ENCODE peak calls at places on chromosome 3, in ten cellular contexts. F is GM12865, C is lower lobe of right lung, S is GM20000, V is fibroblast of pulmonary artery, D is left lung, H is fibroblast of villous mesenchyme, U is HepG2, I is mammary epithelial cell, K is AG10803. A is an unnamed sample.

GRCh38 chr3:44477312-44478030 is at the start of gene ZNF445:
- DNase-seq in I (peak), U (peak), K (peak), D (peak), V (peak), C (peak), F (peak), S (peak), H (peak), A (peak)

GRCh38 chr3:29382845-29383244 is 102.0 kb downstream of the RBMS3 start:
- DNase-seq in C (no peak), I (no peak), U (no peak), S (no peak), V (no peak), F (no peak), K (no peak), H (no peak), D (no peak), A (no peak)

GRCh38 chr3:112009670-112010069 is 10.9 kb downstream of the TAGLN3 start:
- DNase-seq in I (no peak), U (no peak), S (no peak), C (no peak), H (no peak), K (no peak), D (no peak), F (no peak), V (no peak), A (no peak)

GRCh38 chr3:462851-463250 is 266.3 kb downstream of the CHL1 start:
- DNase-seq in F (peak), K (no peak), S (no peak), C (no peak), U (no peak), H (no peak), I (no peak), V (no peak), D (no peak), A (no peak)

GRCh38 chr3:184815046-184815930 is 3.3 kb downstream of the VPS8 start:
- DNase-seq in K (peak), S (no peak), D (no peak), I (peak), H (peak), C (no peak), V (peak), U (no peak), F (no peak), A (no peak)

GRCh38 chr3:119681279-119681678 is 4.1 kb upstream of the COX17 start:
- DNase-seq in H (peak), C (no peak), K (peak), F (peak), S (peak), U (peak), I (peak), D (no peak), V (peak), A (no peak)

GRCh38 chr3:180049391-180049790 is 12.7 kb upstream of the PEX5L start:
- DNase-seq in I (no peak), H (no peak), S (no peak), D (no peak), K (no peak), V (no peak), U (no peak), F (no peak), C (peak), A (no peak)

GRCh38 chr3:59535791-59536221 is 486.0 kb upstream of the CFAP20DC start:
- DNase-seq in H (no peak), I (peak), F (no peak), D (no peak), K (peak), C (no peak), U (no peak), V (peak), S (no peak), A (no peak)

GRCh38 chr3:167100200-167100599 is 279.9 kb downstream of the ZBBX start:
- DNase-seq in H (no peak), S (no peak), K (no peak), C (no peak), F (no peak), D (no peak), U (no peak), I (no peak), V (no peak), A (no peak)

GRCh38 chr3:183085634-183086390 is 13.5 kb downstream of the MCCC1 start:
- DNase-seq in K (peak), I (peak), D (no peak), F (peak), H (no peak), C (no peak), V (peak), S (no peak), U (no peak), A (no peak)

GRCh38 chr3:128942161-128942952 is 51.5 kb downstream of the CFAP92 start:
- DNase-seq in U (peak), K (no peak), C (no peak), F (no peak), S (no peak), V (no peak), I (peak), D (no peak), H (no peak), A (no peak)

GRCh38 chr3:194306109-194306686 is 44.9 kb downstream of the CPN2 start:
- DNase-seq in K (no peak), I (no peak), V (no peak), F (peak), U (no peak), D (no peak), S (no peak), H (no peak), C (no peak), A (no peak)

GRCh38 chr3:11455977-11456376 is 183.8 kb downstream of the ATG7 start:
- DNase-seq in U (no peak), D (no peak), H (peak), K (no peak), I (no peak), C (no peak), V (peak), S (no peak), F (no peak), A (no peak)

GRCh38 chr3:53823026-53823955 is 22.9 kb downstream of the CHDH start:
- DNase-seq in H (no peak), K (no peak), D (no peak), U (no peak), S (no peak), I (no peak), F (no peak), C (no peak), V (no peak), A (peak)

GRCh38 chr3:45937206-45938042 is 5.8 kb upstream of the CXCR6 start:
- DNase-seq in D (no peak), F (no peak), V (no peak), C (no peak), U (no peak), S (no peak), I (no peak), K (no peak), H (no peak), A (no peak)

GRCh38 chr3:67325231-67325630 is 327.1 kb downstream of the KBTBD8 start:
- DNase-seq in C (no peak), K (no peak), S (no peak), F (no peak), I (no peak), U (no peak), V (no peak), D (no peak), H (no peak), A (no peak)

GRCh38 chr3:143000525-143000924 is 845 bp upstream of the U2SURP start:
- DNase-seq in I (peak), F (no peak), H (peak), V (peak), D (peak), S (no peak), K (peak), U (peak), C (peak), A (no peak)

GRCh38 chr3:186519021-186519658 is 25.0 kb downstream of the CRYGS start:
- DNase-seq in C (no peak), V (no peak), H (no peak), I (no peak), S (no peak), F (peak), U (no peak), K (no peak), D (no peak), A (no peak)

GRCh38 chr3:66441124-66441523 is 59.7 kb downstream of the LRIG1 start:
- DNase-seq in I (peak), D (no peak), C (no peak), H (peak), K (peak), S (no peak), U (no peak), V (peak), F (no peak), A (no peak)

GRCh38 chr3:108970561-108970960 is 16.9 kb upstream of the GUCA1C start:
- DNase-seq in H (no peak), V (no peak), D (no peak), F (no peak), C (no peak), K (no peak), U (no peak), S (no peak), I (no peak), A (no peak)

GRCh38 chr3:180116658-180117057 is 79.9 kb upstream of the PEX5L start:
- DNase-seq in S (no peak), H (no peak), I (no peak), D (no peak), U (no peak), F (no peak), K (no peak), V (no peak), C (no peak), A (no peak)

GRCh38 chr3:107315136-107315535 is 62.1 kb upstream of the CCDC54 start:
- DNase-seq in F (no peak), U (no peak), I (no peak), V (peak), K (peak), S (no peak), C (no peak), H (peak), D (no peak), A (no peak)

GRCh38 chr3:187618732-187619131 is 51.5 kb downstream of the SST start:
- DNase-seq in U (no peak), K (no peak), I (no peak), H (no peak), C (no peak), S (no peak), D (no peak), F (no peak), V (no peak), A (no peak)

GRCh38 chr3:71064976-71065763 is 518.4 kb downstream of the FOXP1 start:
- DNase-seq in F (peak), U (peak), K (peak), H (peak), D (peak), I (peak), C (peak), S (peak), V (peak), A (no peak)

GRCh38 chr3:71065764-71066013 is 517.8 kb downstream of the FOXP1 start:
- DNase-seq in F (no peak), H (no peak), C (no peak), K (no peak), U (no peak), I (no peak), D (no peak), V (no peak), S (no peak), A (no peak)

GRCh38 chr3:71062920-71063767 is 520.4 kb downstream of the FOXP1 start:
- DNase-seq in D (no peak), U (no peak), K (peak), S (peak), V (peak), H (peak), C (no peak), F (peak), I (peak), A (no peak)

GRCh38 chr3:71063768-71064287 is 519.7 kb downstream of the FOXP1 start:
- DNase-seq in D (no peak), H (peak), K (peak), V (peak), S (peak), U (peak), I (peak), F (no peak), C (no peak), A (no peak)

DNA sequence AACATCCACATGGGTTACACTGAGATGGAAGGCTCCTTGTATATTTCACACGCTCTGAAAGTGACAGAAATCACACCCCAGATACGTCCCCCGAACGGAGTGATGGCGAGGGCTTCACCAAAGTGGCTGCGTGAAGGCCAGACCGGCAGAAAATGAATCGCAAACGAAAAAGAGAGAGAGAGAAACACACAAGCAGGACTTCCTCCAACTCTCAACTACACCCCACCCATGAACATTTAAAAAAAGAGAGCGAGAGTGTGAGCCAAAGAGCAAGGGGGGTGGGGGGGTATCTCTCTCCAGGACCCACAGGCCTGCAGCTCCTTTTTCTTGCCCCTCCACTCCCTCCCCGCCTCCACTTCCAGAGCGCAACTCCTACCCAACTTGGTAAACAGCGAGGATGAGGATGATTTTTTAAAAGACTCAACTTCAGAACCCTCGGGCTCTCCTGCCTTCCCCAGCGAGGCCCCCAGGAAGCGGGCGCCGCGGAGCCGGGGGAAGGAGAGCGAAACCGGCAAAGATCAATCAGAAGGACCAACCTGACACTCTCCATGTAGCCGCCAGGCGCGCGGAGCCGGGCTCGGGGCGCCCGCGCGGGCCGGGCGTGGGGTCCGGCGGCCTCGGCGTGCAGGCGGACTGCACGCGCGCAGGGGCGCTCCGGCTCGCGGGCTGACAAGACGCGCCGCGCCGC is 519.1 kb downstream of the FOXP1 start:
- DNase-seq in C (peak), F (peak), K (peak), U (peak), D (peak), V (peak), H (peak), I (peak), S (peak), A (no peak)
- TF ChIP-seq CTCF in C (no peak), F (no peak), K (no peak), U (no peak), D (no peak), V (no peak), H (no peak), I (peak), S (no peak), A (no peak)

DNA sequence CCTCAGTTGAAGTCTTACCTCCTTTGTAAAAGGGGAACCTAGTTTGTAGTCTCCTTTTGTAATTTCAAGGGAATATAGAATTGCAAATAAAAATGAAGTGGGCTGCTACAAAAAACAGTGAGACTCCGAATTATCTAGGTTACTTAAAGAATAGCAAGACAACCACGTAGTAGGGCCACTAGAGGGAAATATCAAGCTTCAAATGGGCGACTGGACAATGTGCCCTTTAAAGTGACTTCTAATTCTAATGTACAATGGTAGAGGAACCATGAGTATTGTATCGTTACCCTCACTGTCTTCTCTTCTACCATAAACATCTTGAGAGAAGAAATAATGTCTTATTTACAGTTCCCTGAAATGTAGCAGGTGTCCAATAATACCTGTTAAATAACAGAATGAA is 56.3 kb downstream of the TP63 start:
- DNase-seq in U (no peak), C (no peak), F (no peak), K (no peak), I (no peak), V (no peak), S (no peak), H (no peak), D (no peak), A (no peak)
- TF ChIP-seq CTCF in U (no peak), C (no peak), F (no peak), K (no peak), I (no peak), V (no peak), S (no peak), H (no peak), D (no peak), A (no peak)

DNA sequence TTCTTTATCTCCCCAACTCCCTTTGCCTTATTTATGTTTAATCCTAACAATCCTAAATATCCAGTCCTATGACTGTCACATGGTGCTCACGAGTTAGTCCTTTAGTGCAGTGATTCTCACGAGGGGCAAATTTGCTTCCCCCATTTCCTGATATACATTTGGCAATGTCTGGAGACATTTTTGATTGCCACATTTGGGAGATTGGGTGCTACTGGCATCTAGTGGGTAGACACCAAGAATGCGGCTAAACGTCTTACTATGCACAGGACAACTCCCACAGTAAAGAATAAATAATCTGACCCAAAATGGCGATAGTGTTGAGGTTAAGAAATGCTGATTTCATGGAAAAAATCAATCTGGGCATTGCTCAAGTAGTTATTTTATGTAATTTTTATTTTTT is 466.5 kb downstream of the ROBO2 start:
- DNase-seq in V (no peak), H (no peak), F (no peak), I (no peak), C (no peak), K (no peak), U (no peak), D (no peak), S (no peak), A (no peak)
- TF ChIP-seq CTCF in V (no peak), H (no peak), F (no peak), I (no peak), C (no peak), K (no peak), U (no peak), D (no peak), S (no peak), A (no peak)

GRCh38 chr3:24503499-24504176 is 9.0 kb upstream of the THRB start:
- DNase-seq in S (peak), F (peak), D (no peak), V (no peak), H (no peak), K (no peak), C (no peak), I (no peak), U (no peak), A (no peak)
- TF ChIP-seq CTCF in S (no peak), F (no peak), D (no peak), V (no peak), H (no peak), K (no peak), C (no peak), I (no peak), U (no peak), A (no peak)

DNA sequence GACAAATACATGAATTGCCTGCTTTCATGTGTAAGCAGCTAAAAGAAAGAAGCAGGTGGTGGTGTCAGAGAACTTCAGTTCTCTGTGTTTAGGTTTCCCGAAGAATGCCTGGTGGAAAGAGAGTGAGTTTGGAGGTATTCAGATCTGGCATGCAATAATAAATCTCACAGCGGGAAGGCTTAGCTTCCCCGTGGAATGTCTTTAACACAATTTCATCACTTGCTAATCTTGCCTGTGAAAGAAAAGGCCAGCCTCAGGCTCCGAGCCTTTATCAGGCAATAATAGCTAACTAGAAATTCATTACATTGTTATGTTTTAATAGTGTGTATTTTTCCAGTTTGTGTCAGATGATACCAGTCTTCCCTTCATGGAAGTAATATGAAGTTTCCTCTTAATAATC is 220.3 kb downstream of the PDZRN3 start:
- DNase-seq in D (no peak), V (no peak), U (no peak), K (no peak), C (no peak), S (no peak), F (no peak), I (no peak), H (no peak), A (no peak)
- TF ChIP-seq CTCF in D (no peak), V (no peak), U (no peak), K (no peak), C (no peak), S (no peak), F (no peak), I (no peak), H (no peak), A (no peak)

DNA sequence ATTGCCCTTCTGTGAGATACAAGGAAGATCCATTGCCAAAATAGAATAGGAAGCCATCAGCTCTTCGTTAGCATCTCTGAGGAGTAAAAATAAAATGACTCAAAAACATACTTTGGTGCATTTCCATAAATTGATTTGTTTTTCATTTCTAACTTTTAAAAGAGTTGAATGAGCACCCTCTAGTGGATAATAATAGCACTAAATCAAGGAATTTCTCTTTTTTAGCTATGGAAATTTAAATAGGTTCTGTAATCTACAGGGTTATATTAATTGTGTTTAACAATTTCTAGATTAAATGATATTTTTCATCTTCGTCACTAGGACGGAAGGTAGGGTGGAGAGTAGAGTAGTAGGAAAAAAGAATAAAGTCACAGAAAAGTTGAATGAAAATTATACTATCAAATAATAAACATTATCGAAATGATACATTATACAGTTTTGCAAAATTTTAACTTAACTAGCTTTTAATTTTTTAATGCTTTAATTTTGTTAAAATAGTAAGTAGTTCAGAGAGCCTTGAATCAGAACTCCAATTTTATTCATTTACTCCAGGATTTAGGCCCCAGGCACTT is 6.5 kb downstream of the NSUN3 start:
- DNase-seq in D (no peak), C (no peak), I (no peak), U (peak), S (peak), F (no peak), K (peak), V (peak), H (peak), A (no peak)
- TF ChIP-seq CTCF in D (peak), C (peak), I (peak), U (peak), S (peak), F (peak), K (peak), V (peak), H (peak), A (peak)

GRCh38 chr3:121998588-121999473 is 23.2 kb downstream of the ILDR1 start:
- DNase-seq in F (peak), U (no peak), S (no peak), I (no peak), C (no peak), D (no peak), H (no peak), V (no peak), K (no peak), A (no peak)

GRCh38 chr3:121992601-121993560 is 29.2 kb downstream of the ILDR1 start:
- DNase-seq in K (no peak), H (no peak), F (peak), C (no peak), U (no peak), S (peak), V (no peak), D (no peak), I (no peak), A (peak)

GRCh38 chr3:121997372-121997771 is 24.7 kb downstream of the ILDR1 start:
- DNase-seq in H (no peak), S (no peak), U (no peak), V (no peak), C (no peak), I (no peak), K (no peak), F (peak), D (no peak), A (no peak)

GRCh38 chr3:121998030-121998580 is 23.9 kb downstream of the ILDR1 start:
- DNase-seq in S (no peak), K (peak), U (no peak), D (peak), F (peak), H (peak), I (peak), V (peak), C (no peak), A (no peak)

GRCh38 chr3:121995190-121996137 is 26.6 kb downstream of the ILDR1 start:
- DNase-seq in S (peak), D (peak), I (peak), F (peak), U (peak), K (peak), C (peak), H (peak), V (peak), A (no peak)
- TF ChIP-seq CTCF in S (peak), D (peak), I (peak), F (peak), U (peak), K (peak), C (peak), H (peak), V (peak), A (peak)